ENCODE peak calls at places on chromosomes 7 and 10, in four cellular contexts. One of them, this sample, is unnamed. For H3K4me1, the result is how much of the 10 kb centered on the place peaks cover.

GRCh38 chr7:129828989-129829676 is 123.6 kb downstream of the UBE2H start:
- DNase-seq in colonic mucosa: no peak
- DNase-seq in ascending aorta: no peak
- DNase-seq in body of pancreas: no peak
- DNase-seq in this sample: no peak

GRCh38 chr10:3484306-3485187 is 300.5 kb downstream of the KLF6 start:
- DNase-seq in colonic mucosa: no peak
- DNase-seq in ascending aorta: no peak
- DNase-seq in body of pancreas: no peak
- DNase-seq in this sample: no peak

GRCh38 chr7:66283003-66283920 is 78.1 kb downstream of the TPST1 start:
- DNase-seq in colonic mucosa: no peak
- DNase-seq in ascending aorta: no peak
- DNase-seq in body of pancreas: no peak
- DNase-seq in this sample: no peak

GRCh38 chr10:28681345-28681763 is 4.0 kb downstream of the BAMBI start:
- DNase-seq in colonic mucosa: no peak
- DNase-seq in ascending aorta: no peak
- DNase-seq in body of pancreas: no peak
- DNase-seq in this sample: no peak

GRCh38 chr7:134031835-134032617 is 95.1 kb upstream of the LRGUK start:
- DNase-seq in colonic mucosa: no peak
- DNase-seq in ascending aorta: no peak
- DNase-seq in body of pancreas: no peak
- DNase-seq in this sample: no peak

GRCh38 chr7:650339-651031 is 76.0 kb upstream of the DNAAF5 start:
- DNase-seq in colonic mucosa: no peak
- DNase-seq in ascending aorta: no peak
- DNase-seq in body of pancreas: no peak
- DNase-seq in this sample: no peak

GRCh38 chr7:91280604-91281003 is 16.4 kb downstream of the FZD1 start:
- DNase-seq in colonic mucosa: no peak
- DNase-seq in ascending aorta: no peak
- DNase-seq in body of pancreas: no peak
- DNase-seq in this sample: no peak

GRCh38 chr7:4851459-4852422 is 10.1 kb downstream of the PAPOLB start:
- DNase-seq in colonic mucosa: no peak
- DNase-seq in ascending aorta: no peak
- DNase-seq in body of pancreas: no peak
- DNase-seq in this sample: no peak

GRCh38 chr10:42475168-42476098 is 162.9 kb downstream of the ZNF33B start:
- DNase-seq in colonic mucosa: no peak
- DNase-seq in ascending aorta: no peak
- DNase-seq in body of pancreas: peak
- DNase-seq in this sample: no peak

GRCh38 chr7:159119026-159119741 is 25.5 kb downstream of the VIPR2 start:
- DNase-seq in colonic mucosa: no peak
- DNase-seq in ascending aorta: no peak
- DNase-seq in body of pancreas: no peak
- DNase-seq in this sample: no peak

GRCh38 chr10:79335094-79335469 is 12.2 kb upstream of the PPIF start:
- DNase-seq in colonic mucosa: no peak
- DNase-seq in ascending aorta: no peak
- DNase-seq in body of pancreas: no peak
- DNase-seq in this sample: no peak

GRCh38 chr7:85535974-85536729 is 349.3 kb upstream of the SEMA3D start:
- DNase-seq in colonic mucosa: no peak
- DNase-seq in ascending aorta: no peak
- DNase-seq in body of pancreas: no peak
- DNase-seq in this sample: no peak

GRCh38 chr7:142153400-142153799 is 41.9 kb downstream of the MGAM2 start:
- DNase-seq in colonic mucosa: no peak
- DNase-seq in ascending aorta: no peak
- DNase-seq in body of pancreas: peak
- DNase-seq in this sample: no peak

GRCh38 chr7:16668049-16668858 is 22.3 kb downstream of the BZW2 start:
- DNase-seq in colonic mucosa: no peak
- DNase-seq in ascending aorta: no peak
- DNase-seq in body of pancreas: peak
- DNase-seq in this sample: peak

GRCh38 chr10:59007307-59008025 is 169.0 kb upstream of the PHYHIPL start:
- DNase-seq in colonic mucosa: no peak
- DNase-seq in ascending aorta: no peak
- DNase-seq in body of pancreas: no peak
- DNase-seq in this sample: no peak

DNA sequence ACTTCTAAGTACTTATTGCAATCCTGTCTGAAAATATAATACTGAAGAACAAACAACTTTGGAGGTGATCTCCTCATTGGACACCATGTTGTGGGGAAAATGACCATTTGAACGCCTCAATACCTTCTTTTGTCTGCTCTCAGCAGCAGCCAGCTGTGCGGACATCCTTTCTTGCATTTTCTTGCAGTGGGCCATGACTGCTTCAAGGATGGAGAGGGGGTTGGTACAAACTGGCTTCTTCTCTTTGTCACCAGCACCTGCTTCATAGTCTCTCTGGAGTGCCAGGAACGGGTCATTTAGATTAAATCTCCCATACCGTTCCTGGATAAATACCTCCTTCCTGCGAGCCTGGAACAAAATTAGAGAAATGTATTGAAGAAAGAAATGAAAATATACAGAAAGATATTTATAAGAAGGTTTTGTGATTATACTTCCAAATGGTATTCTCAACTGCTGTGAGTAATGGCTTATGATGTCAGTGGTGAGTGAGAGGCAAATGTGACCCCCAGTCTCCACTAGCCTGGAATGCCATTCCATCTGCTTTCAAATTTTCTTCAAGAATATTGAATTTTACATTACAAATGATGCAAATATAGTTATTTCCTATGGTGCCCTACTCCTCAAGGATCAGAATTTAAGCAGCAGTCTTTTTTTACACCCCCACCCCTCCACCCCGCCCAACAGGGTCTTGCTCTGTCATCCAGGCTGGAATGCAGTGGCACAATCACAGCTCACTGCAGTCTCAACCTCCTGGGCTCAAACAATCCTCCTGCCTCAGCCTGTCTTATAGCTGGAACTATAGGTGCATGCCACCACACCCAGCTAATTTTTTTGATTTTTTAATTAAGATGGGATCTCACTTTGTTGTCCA is 62.4 kb downstream of the CTTNBP2 start:
- DNase-seq in colonic mucosa: no peak
- DNase-seq in ascending aorta: no peak
- DNase-seq in body of pancreas: no peak
- DNase-seq in this sample: no peak
- H3K4me1 ChIP-seq in colonic mucosa: under half
- H3K4me1 ChIP-seq in ascending aorta: under half
- H3K4me1 ChIP-seq in body of pancreas: under half
- H3K4me1 ChIP-seq in this sample: under half

DNA sequence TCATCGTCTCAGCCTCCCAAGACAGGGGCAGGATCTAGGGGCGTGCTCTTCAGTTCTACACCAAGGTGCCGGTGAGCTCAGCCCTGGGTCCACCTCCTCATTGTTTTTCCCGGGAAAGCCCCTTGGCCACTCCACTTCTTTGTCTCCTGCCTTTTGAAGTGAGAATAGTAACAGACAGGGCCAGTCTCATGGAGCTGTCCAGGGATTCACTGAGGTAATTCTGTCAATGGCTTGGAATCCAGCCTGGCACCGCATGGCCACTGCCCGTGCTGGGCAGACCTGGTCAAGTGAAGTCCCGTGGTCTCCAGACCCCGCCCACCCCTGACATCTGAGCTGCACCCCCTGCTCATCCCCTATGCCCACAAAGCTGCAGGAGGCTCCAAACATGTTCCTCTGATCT is 138.9 kb downstream of the TNS3 start:
- DNase-seq in colonic mucosa: no peak
- DNase-seq in ascending aorta: no peak
- DNase-seq in body of pancreas: no peak
- DNase-seq in this sample: no peak
- H3K27ac ChIP-seq in colonic mucosa: no peak
- H3K27ac ChIP-seq in ascending aorta: no peak
- H3K27ac ChIP-seq in body of pancreas: peak
- H3K27ac ChIP-seq in this sample: no peak

GRCh38 chr10:86931872-86932271 is 25.5 kb downstream of the MMRN2 start:
- DNase-seq in colonic mucosa: no peak
- DNase-seq in ascending aorta: no peak
- DNase-seq in body of pancreas: no peak
- DNase-seq in this sample: no peak
- H3K4me1 ChIP-seq in colonic mucosa: under half
- H3K4me1 ChIP-seq in ascending aorta: under half
- H3K4me1 ChIP-seq in body of pancreas: under half
- H3K4me1 ChIP-seq in this sample: under half

GRCh38 chr7:95547356-95547755 is 49.0 kb downstream of the PDK4 start:
- DNase-seq in colonic mucosa: no peak
- DNase-seq in ascending aorta: no peak
- DNase-seq in body of pancreas: no peak
- DNase-seq in this sample: no peak
- H3K27ac ChIP-seq in colonic mucosa: no peak
- H3K27ac ChIP-seq in ascending aorta: no peak
- H3K27ac ChIP-seq in body of pancreas: peak
- H3K27ac ChIP-seq in this sample: no peak

DNA sequence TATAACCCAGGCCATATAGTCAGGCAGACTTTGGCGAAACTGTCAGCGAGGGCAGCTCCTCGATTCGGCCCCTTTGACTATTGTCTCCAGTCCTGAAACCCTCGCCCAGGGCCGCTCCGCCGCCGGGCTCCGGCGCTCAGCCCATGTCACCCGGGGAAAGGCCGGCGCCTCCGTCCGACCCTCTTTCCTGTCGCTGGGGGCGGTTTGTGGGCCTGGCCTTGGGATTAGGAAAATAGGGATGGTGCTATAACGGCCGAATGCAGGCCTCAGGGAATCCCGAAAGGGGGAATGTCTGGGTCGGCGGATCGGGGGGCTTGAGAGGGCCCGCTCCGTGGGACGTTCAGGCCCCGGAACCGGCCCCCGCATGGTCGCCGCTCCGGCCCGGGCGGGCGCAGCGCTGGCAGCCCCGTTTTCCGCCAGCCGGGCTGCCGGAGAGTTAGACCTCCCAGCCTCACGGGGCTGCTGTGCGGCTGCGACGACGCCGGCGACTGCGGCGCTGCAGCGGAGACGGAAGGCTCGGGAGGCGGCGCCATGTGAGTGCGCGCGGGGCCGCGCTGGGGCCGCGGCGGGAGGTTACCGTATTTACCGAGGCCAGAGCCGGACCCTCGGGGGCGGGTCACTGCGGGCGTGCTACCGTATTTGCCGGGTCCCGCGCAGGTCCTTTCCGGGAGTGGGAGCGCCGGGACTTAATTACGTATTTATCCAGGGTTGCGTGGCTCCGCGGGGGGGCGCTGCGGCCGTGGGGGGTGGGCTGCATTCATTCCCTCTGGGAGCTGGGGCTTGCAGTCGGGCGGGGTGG is 25.9 kb downstream of the ZNF775 start:
- DNase-seq in colonic mucosa: peak
- DNase-seq in ascending aorta: peak
- DNase-seq in body of pancreas: peak
- DNase-seq in this sample: peak
- H3K4me1 ChIP-seq in colonic mucosa: under half
- H3K4me1 ChIP-seq in ascending aorta: under half
- H3K4me1 ChIP-seq in body of pancreas: half or more
- H3K4me1 ChIP-seq in this sample: under half

DNA sequence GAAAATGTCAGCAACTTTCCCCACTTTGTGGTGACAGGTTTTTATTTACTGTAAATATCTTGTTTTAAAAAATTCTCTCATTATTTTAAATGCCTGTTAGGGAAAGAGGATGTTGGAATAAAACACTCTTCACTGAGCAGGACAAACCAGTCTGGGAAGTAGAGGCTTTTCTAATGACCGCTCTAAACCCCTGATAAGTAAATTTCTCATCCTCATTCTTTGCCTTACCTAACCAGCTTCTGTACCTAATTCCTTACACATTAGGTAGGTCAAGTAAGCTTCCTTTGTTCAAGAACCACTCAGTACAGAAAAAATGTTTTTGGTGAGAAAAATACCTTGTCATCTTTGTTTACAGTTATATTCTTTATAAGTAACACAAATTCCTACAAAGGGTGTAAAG is 143.6 kb downstream of the GPR85 start:
- DNase-seq in colonic mucosa: no peak
- DNase-seq in ascending aorta: no peak
- DNase-seq in body of pancreas: no peak
- DNase-seq in this sample: no peak
- H3K27ac ChIP-seq in colonic mucosa: no peak
- H3K27ac ChIP-seq in ascending aorta: no peak
- H3K27ac ChIP-seq in body of pancreas: no peak
- H3K27ac ChIP-seq in this sample: no peak

GRCh38 chr10:24438800-24439199 is 229.9 kb downstream of the KIAA1217 start:
- DNase-seq in colonic mucosa: no peak
- DNase-seq in ascending aorta: no peak
- DNase-seq in body of pancreas: no peak
- DNase-seq in this sample: no peak
- H3K4me1 ChIP-seq in colonic mucosa: under half
- H3K4me1 ChIP-seq in ascending aorta: under half
- H3K4me1 ChIP-seq in body of pancreas: under half
- H3K4me1 ChIP-seq in this sample: under half

DNA sequence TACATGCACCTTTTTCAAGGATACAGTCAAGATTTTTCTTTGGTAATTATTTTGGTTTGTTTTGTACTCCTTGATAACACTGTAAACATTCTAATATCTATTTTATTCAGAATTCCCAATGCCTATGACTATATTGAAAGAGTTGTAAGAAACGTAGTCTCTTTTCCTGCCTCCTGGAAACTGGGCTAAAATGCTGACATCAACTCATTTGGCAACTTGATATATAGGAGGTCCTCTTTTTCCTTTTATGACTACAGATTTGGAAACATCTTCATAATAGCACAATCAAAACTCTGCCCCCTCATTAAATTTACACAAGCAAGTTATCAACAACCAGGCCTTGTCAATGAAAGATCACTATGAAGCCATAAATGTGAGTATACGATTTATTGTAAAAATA is 422.3 kb upstream of the PCDH15 start:
- DNase-seq in colonic mucosa: no peak
- DNase-seq in ascending aorta: no peak
- DNase-seq in body of pancreas: no peak
- DNase-seq in this sample: no peak
- H3K27ac ChIP-seq in colonic mucosa: no peak
- H3K27ac ChIP-seq in ascending aorta: no peak
- H3K27ac ChIP-seq in body of pancreas: no peak
- H3K27ac ChIP-seq in this sample: no peak

DNA sequence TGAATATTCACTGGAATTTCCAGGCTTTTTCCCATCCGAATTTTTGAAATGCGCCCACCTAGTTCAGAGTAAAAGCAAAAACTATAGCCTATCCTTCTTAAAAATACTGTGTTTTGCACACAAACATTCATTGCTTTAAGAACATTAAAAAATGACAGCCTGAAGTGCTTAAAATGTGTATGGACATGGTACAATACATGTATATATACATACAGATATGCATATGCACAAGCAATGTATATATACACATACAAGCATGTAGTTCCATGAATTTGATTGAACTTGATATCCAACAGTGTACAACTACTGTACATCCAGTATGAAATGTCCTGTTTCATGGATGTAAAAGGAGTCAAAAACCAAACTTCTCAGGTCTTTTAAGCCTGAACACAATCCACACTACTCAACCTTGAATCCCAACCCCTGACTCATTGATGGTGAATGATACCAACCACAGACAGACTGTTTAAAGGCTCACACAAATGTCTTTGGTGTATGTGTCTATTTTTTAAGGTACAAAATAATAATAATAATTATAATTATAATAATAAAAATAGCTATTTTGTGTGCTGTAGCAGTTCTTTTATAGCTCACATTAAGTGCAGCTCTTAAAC is 14.8 kb downstream of the INHBA start:
- DNase-seq in colonic mucosa: no peak
- DNase-seq in ascending aorta: no peak
- DNase-seq in body of pancreas: no peak
- DNase-seq in this sample: no peak
- H3K4me1 ChIP-seq in colonic mucosa: under half
- H3K4me1 ChIP-seq in ascending aorta: under half
- H3K4me1 ChIP-seq in body of pancreas: under half
- H3K4me1 ChIP-seq in this sample: under half